ENCODE peak calls at places on chromosomes 11 and 22, in six cellular contexts. One of them, this sample, is unnamed.

GRCh38 chr11:69726481-69726880 is 22.7 kb upstream of the FGF19 start:
- DNase-seq in tibial nerve: no peak
- DNase-seq in PC-9: no peak
- DNase-seq in transverse colon: no peak
- DNase-seq in right lobe of liver: no peak
- DNase-seq in fibroblast of lung: no peak
- DNase-seq in this sample: no peak

GRCh38 chr11:79025097-79025496 is 415.7 kb downstream of the TENM4 start:
- DNase-seq in tibial nerve: no peak
- DNase-seq in PC-9: no peak
- DNase-seq in transverse colon: no peak
- DNase-seq in right lobe of liver: no peak
- DNase-seq in fibroblast of lung: no peak
- DNase-seq in this sample: no peak

GRCh38 chr11:11977206-11977938 is 31.1 kb downstream of the DKK3 start:
- DNase-seq in tibial nerve: peak; percentile 74
- DNase-seq in PC-9: peak; percentile 49
- DNase-seq in transverse colon: peak; percentile 63
- DNase-seq in right lobe of liver: peak; percentile 45
- DNase-seq in fibroblast of lung: peak; percentile 97
- DNase-seq in this sample: peak; percentile 48

GRCh38 chr22:45425101-45425500 is 11.6 kb downstream of the RIBC2 start:
- DNase-seq in tibial nerve: no peak
- DNase-seq in PC-9: no peak
- DNase-seq in transverse colon: no peak
- DNase-seq in right lobe of liver: no peak
- DNase-seq in fibroblast of lung: peak; percentile 27
- DNase-seq in this sample: no peak

GRCh38 chr11:72820439-72821139 is 6.4 kb downstream of the ATG16L2 start:
- DNase-seq in tibial nerve: no peak
- DNase-seq in PC-9: no peak
- DNase-seq in transverse colon: no peak
- DNase-seq in right lobe of liver: no peak
- DNase-seq in fibroblast of lung: no peak
- DNase-seq in this sample: no peak

GRCh38 chr11:111598546-111598945 is 3.7 kb upstream of the SIK2 start:
- DNase-seq in tibial nerve: no peak
- DNase-seq in PC-9: no peak
- DNase-seq in transverse colon: no peak
- DNase-seq in right lobe of liver: no peak
- DNase-seq in fibroblast of lung: peak; percentile 61
- DNase-seq in this sample: no peak

GRCh38 chr11:468036-468435 is 18.0 kb downstream of the PTDSS2 start:
- DNase-seq in tibial nerve: no peak
- DNase-seq in PC-9: no peak
- DNase-seq in transverse colon: no peak
- DNase-seq in right lobe of liver: no peak
- DNase-seq in fibroblast of lung: no peak
- DNase-seq in this sample: no peak

GRCh38 chr11:67665537-67666302 is 8.7 kb downstream of the ALDH3B2 start:
- DNase-seq in tibial nerve: no peak
- DNase-seq in PC-9: peak; percentile 76
- DNase-seq in transverse colon: peak; percentile 59
- DNase-seq in right lobe of liver: no peak
- DNase-seq in fibroblast of lung: no peak
- DNase-seq in this sample: no peak

GRCh38 chr11:125941606-125942275 is 4.1 kb upstream of the VSIG10L2 start:
- DNase-seq in tibial nerve: peak; percentile 47
- DNase-seq in PC-9: peak; percentile 51
- DNase-seq in transverse colon: peak; percentile 69
- DNase-seq in right lobe of liver: peak; percentile 69
- DNase-seq in fibroblast of lung: peak; percentile 10
- DNase-seq in this sample: peak; percentile 66

GRCh38 chr11:8035225-8035846 is 45.7 kb upstream of the TUB start:
- DNase-seq in tibial nerve: no peak
- DNase-seq in PC-9: no peak
- DNase-seq in transverse colon: no peak
- DNase-seq in right lobe of liver: no peak
- DNase-seq in fibroblast of lung: no peak
- DNase-seq in this sample: no peak

GRCh38 chr11:110870816-110871522 is 158.7 kb upstream of the ARHGAP20 start:
- DNase-seq in tibial nerve: no peak
- DNase-seq in PC-9: no peak
- DNase-seq in transverse colon: no peak
- DNase-seq in right lobe of liver: no peak
- DNase-seq in fibroblast of lung: no peak
- DNase-seq in this sample: no peak

GRCh38 chr11:115758011-115758410 is 253.8 kb upstream of the CADM1 start:
- DNase-seq in tibial nerve: no peak
- DNase-seq in PC-9: no peak
- DNase-seq in transverse colon: no peak
- DNase-seq in right lobe of liver: no peak
- DNase-seq in fibroblast of lung: no peak
- DNase-seq in this sample: no peak

GRCh38 chr11:17683378-17684161 is 35.8 kb upstream of the MYOD1 start:
- DNase-seq in tibial nerve: no peak
- DNase-seq in PC-9: peak; percentile 10
- DNase-seq in transverse colon: no peak
- DNase-seq in right lobe of liver: peak; percentile 80
- DNase-seq in fibroblast of lung: peak; percentile 93
- DNase-seq in this sample: no peak

GRCh38 chr11:11843233-11843632 is 1.5 kb downstream of the USP47 start:
- DNase-seq in tibial nerve: peak; percentile 24
- DNase-seq in PC-9: no peak
- DNase-seq in transverse colon: no peak
- DNase-seq in right lobe of liver: no peak
- DNase-seq in fibroblast of lung: peak; percentile 80
- DNase-seq in this sample: no peak

GRCh38 chr11:116558504-116559252 is 214.1 kb downstream of the BUD13 start:
- DNase-seq in tibial nerve: no peak
- DNase-seq in PC-9: no peak
- DNase-seq in transverse colon: no peak
- DNase-seq in right lobe of liver: no peak
- DNase-seq in fibroblast of lung: peak; percentile 66
- DNase-seq in this sample: no peak

GRCh38 chr22:27242917-27243589 is 558.5 kb downstream of the MN1 start:
- DNase-seq in tibial nerve: no peak
- DNase-seq in PC-9: no peak
- DNase-seq in transverse colon: no peak
- DNase-seq in right lobe of liver: no peak
- DNase-seq in fibroblast of lung: no peak
- DNase-seq in this sample: no peak

GRCh38 chr11:100550298-100550697 is 136.8 kb upstream of the ARHGAP42 start:
- DNase-seq in tibial nerve: no peak
- DNase-seq in PC-9: no peak
- DNase-seq in transverse colon: no peak
- DNase-seq in right lobe of liver: no peak
- DNase-seq in fibroblast of lung: no peak
- DNase-seq in this sample: no peak

GRCh38 chr11:24585192-24585591 is 88.3 kb downstream of the LUZP2 start:
- DNase-seq in tibial nerve: no peak
- DNase-seq in PC-9: no peak
- DNase-seq in transverse colon: no peak
- DNase-seq in right lobe of liver: no peak
- DNase-seq in fibroblast of lung: peak; percentile 32
- DNase-seq in this sample: no peak

GRCh38 chr22:37179622-37180420 is 8.2 kb downstream of the C1QTNF6 start:
- DNase-seq in tibial nerve: no peak
- DNase-seq in PC-9: peak; percentile 92
- DNase-seq in transverse colon: peak; percentile 81
- DNase-seq in right lobe of liver: no peak
- DNase-seq in fibroblast of lung: no peak
- DNase-seq in this sample: no peak

GRCh38 chr22:19846620-19847344 is 7.9 kb downstream of the GNB1L start:
- DNase-seq in tibial nerve: no peak
- DNase-seq in PC-9: no peak
- DNase-seq in transverse colon: no peak
- DNase-seq in right lobe of liver: no peak
- DNase-seq in fibroblast of lung: no peak
- DNase-seq in this sample: no peak
- H3K4me1 ChIP-seq in tibial nerve: no peaks in the 10 kb centered on the region
- H3K4me1 ChIP-seq in PC-9: peaks cover 38% of the 10 kb centered on the region
- H3K4me1 ChIP-seq in transverse colon: no peaks in the 10 kb centered on the region
- H3K4me1 ChIP-seq in right lobe of liver: no peaks in the 10 kb centered on the region
- H3K4me1 ChIP-seq in fibroblast of lung: peaks cover 5% of the 10 kb centered on the region
- H3K4me1 ChIP-seq in this sample: no peaks in the 10 kb centered on the region

DNA sequence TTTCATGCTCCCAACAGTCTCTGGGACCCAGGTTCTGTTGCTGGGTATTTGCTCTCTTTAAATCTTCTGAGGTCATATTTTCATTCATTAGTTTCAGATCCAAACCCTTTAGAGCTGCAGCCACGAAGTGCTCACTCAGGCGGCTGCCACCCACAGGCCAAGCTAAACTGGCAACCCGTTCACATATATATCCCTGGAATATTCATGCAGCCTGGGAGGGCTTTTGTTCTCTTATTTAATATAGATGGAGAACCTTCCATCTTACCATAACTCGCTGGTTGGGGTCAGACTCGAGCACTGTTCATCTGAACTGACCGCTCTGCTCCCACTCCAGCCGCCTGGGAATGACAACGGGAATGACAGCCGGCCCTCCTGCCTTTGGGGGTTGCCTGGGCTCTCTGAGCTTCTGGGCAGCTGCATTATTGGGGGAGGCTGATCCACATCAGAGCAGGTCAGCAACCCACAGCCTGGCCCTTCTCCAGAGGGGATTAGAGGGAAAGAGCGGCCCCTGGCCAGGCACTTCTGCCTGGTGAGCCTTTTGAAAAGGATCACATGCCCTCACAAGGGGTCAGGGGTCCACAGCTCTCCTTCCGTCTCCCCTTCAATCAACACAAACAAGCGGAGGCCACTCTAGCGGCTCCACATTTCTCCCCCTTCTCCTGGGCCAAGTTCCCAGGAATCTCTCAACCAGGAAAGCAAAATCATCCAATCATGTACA is 11.9 kb downstream of the TMEM184B start:
- DNase-seq in tibial nerve: no peak
- DNase-seq in PC-9: no peak
- DNase-seq in transverse colon: no peak
- DNase-seq in right lobe of liver: no peak
- DNase-seq in fibroblast of lung: peak; percentile 18
- DNase-seq in this sample: no peak
- TF ChIP-seq CTCF in tibial nerve: no peak
- TF ChIP-seq CTCF in PC-9: no peak
- TF ChIP-seq CTCF in transverse colon: no peak
- TF ChIP-seq CTCF in right lobe of liver: no peak
- TF ChIP-seq CTCF in fibroblast of lung: peak; percentile 26
- TF ChIP-seq CTCF in this sample: no peak

GRCh38 chr11:120122921-120123683 is 14.8 kb downstream of the TRIM29 start:
- DNase-seq in tibial nerve: no peak
- DNase-seq in PC-9: peak; percentile 70
- DNase-seq in transverse colon: no peak
- DNase-seq in right lobe of liver: no peak
- DNase-seq in fibroblast of lung: no peak
- DNase-seq in this sample: no peak
- H3K4me1 ChIP-seq in tibial nerve: no peaks in the 10 kb centered on the region
- H3K4me1 ChIP-seq in PC-9: peaks cover 61% of the 10 kb centered on the region
- H3K4me1 ChIP-seq in transverse colon: peaks cover 1% of the 10 kb centered on the region
- H3K4me1 ChIP-seq in right lobe of liver: no peaks in the 10 kb centered on the region
- H3K4me1 ChIP-seq in fibroblast of lung: no peaks in the 10 kb centered on the region
- H3K4me1 ChIP-seq in this sample: no peaks in the 10 kb centered on the region

GRCh38 chr11:105718641-105719040 is 108.8 kb downstream of the GRIA4 start:
- DNase-seq in tibial nerve: no peak
- DNase-seq in PC-9: no peak
- DNase-seq in transverse colon: no peak
- DNase-seq in right lobe of liver: no peak
- DNase-seq in fibroblast of lung: peak; percentile 47
- DNase-seq in this sample: no peak
- TF ChIP-seq CTCF in tibial nerve: no peak
- TF ChIP-seq CTCF in PC-9: no peak
- TF ChIP-seq CTCF in transverse colon: no peak
- TF ChIP-seq CTCF in right lobe of liver: no peak
- TF ChIP-seq CTCF in fibroblast of lung: no peak
- TF ChIP-seq CTCF in this sample: no peak

GRCh38 chr11:6572215-6572614 is 31.2 kb downstream of the RRP8 start:
- DNase-seq in tibial nerve: no peak
- DNase-seq in PC-9: no peak
- DNase-seq in transverse colon: no peak
- DNase-seq in right lobe of liver: no peak
- DNase-seq in fibroblast of lung: peak; percentile 93
- DNase-seq in this sample: no peak

GRCh38 chr11:6579681-6580080 is 23.7 kb downstream of the RRP8 start:
- DNase-seq in tibial nerve: no peak
- DNase-seq in PC-9: no peak
- DNase-seq in transverse colon: no peak
- DNase-seq in right lobe of liver: no peak
- DNase-seq in fibroblast of lung: no peak
- DNase-seq in this sample: no peak

GRCh38 chr11:6578134-6578533 is 25.3 kb downstream of the RRP8 start:
- DNase-seq in tibial nerve: no peak
- DNase-seq in PC-9: no peak
- DNase-seq in transverse colon: no peak
- DNase-seq in right lobe of liver: no peak
- DNase-seq in fibroblast of lung: no peak
- DNase-seq in this sample: no peak

GRCh38 chr11:6574816-6575715 is 28.4 kb downstream of the RRP8 start:
- DNase-seq in tibial nerve: no peak
- DNase-seq in PC-9: no peak
- DNase-seq in transverse colon: no peak
- DNase-seq in right lobe of liver: no peak
- DNase-seq in fibroblast of lung: no peak
- DNase-seq in this sample: no peak

DNA sequence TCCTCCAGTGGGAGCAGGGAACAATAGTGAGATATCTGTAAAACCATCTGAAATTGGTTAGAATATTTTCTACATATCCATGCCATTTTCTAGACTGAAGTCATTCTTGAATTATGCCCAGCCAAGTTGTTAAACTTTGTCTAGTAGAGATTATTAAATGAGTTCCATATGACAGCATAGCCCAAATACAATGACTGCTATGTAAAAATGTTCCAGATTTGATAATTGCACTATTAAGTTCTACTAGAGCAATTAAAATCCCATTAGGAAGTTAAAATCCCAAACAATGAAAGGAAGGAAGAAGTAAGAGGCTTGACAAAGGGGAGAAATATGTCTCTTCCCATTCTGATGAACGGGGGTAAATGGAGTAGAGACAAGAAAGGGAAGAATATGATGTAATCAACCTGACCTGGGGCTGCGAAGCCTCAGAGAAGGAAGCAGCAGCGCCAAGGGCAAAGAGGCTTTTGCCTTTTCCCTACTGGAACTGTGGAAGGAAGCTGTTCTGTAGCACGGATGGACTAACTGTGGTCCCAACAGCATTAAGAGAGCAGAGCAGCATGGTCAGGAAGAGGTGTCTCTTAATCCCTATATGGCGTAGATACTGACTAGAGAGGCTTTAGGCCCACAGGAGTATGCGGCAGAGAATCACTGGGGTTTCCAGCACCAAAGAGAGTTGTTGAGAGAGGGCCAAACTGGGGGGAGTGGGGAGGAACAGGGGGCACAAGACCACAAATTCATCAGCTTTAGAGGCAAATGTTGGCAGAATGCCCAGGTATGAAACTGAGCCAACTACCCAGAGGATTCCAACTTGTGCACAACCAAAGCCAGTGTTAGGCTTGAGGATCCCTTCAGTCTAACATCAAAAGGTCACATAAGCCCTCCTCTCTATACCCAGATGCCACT is 26.7 kb downstream of the RRP8 start:
- DNase-seq in tibial nerve: no peak
- DNase-seq in PC-9: no peak
- DNase-seq in transverse colon: no peak
- DNase-seq in right lobe of liver: no peak
- DNase-seq in fibroblast of lung: peak; percentile 80
- DNase-seq in this sample: peak; percentile 83
- H3K4me1 ChIP-seq in tibial nerve: no peaks in the 10 kb centered on the region
- H3K4me1 ChIP-seq in PC-9: no peaks in the 10 kb centered on the region
- H3K4me1 ChIP-seq in transverse colon: no peaks in the 10 kb centered on the region
- H3K4me1 ChIP-seq in right lobe of liver: no peaks in the 10 kb centered on the region
- H3K4me1 ChIP-seq in fibroblast of lung: peaks cover 5% of the 10 kb centered on the region
- H3K4me1 ChIP-seq in this sample: peaks cover 22% of the 10 kb centered on the region

GRCh38 chr22:50691521-50691920 is 18.9 kb downstream of the SHANK3 start:
- DNase-seq in tibial nerve: no peak
- DNase-seq in PC-9: peak; percentile 33
- DNase-seq in transverse colon: peak; percentile 23
- DNase-seq in right lobe of liver: peak; percentile 18
- DNase-seq in fibroblast of lung: no peak
- DNase-seq in this sample: peak; percentile 58
- TF ChIP-seq CTCF in tibial nerve: peak; percentile 12
- TF ChIP-seq CTCF in PC-9: peak; percentile 89
- TF ChIP-seq CTCF in transverse colon: peak; percentile 29
- TF ChIP-seq CTCF in right lobe of liver: peak; percentile 80
- TF ChIP-seq CTCF in fibroblast of lung: peak; percentile 49
- TF ChIP-seq CTCF in this sample: peak; percentile 70

This sample was measured in A673.